ENCODE peak calls at places on chromosomes 11 and 22, in four cellular contexts. S is activated naive CD8-positive, alpha-beta T cell treated with anti-CD3 and anti-CD28 coated beads, Interleukin-2, amount 50 U/mL, for 24 hours; V is activated CD8-positive, alpha-beta memory T cell treated with anti-CD3 and anti-CD28 coated beads, Interleukin-2, amount 50 U/mL, for 48 hours; H is activated naive CD4-positive, alpha-beta T cell. B is an unnamed sample.

GRCh38 chr11:21545701-21546100 is 647.2 kb upstream of the ANO5 start:
- DNase-seq in S (no peak), V (no peak), H (no peak), B (no peak)

GRCh38 chr11:106152013-106152412 is 74.6 kb downstream of the AASDHPPT start:
- DNase-seq in S (no peak), V (no peak), H (no peak), B (no peak)

GRCh38 chr22:42180349-42180842 is 49.8 kb upstream of the CYP2D6 start:
- DNase-seq in S (no peak), V (no peak), H (no peak), B (no peak)

GRCh38 chr11:118076754-118077281 is at the start of gene TMPRSS4:
- DNase-seq in S (no peak), V (no peak), H (no peak), B (no peak)

GRCh38 chr11:66542362-66542761 is 3.5 kb downstream of the ZDHHC24 start:
- DNase-seq in S (no peak), V (no peak), H (no peak), B (no peak)

GRCh38 chr11:298406-299065 is 790 bp downstream of the IFITM5 start:
- DNase-seq in S (no peak), V (no peak), H (no peak), B (no peak)

GRCh38 chr11:57502870-57503269 is 12.6 kb downstream of the SLC43A1 start:
- DNase-seq in S (no peak), V (no peak), H (no peak), B (no peak)

GRCh38 chr11:73177380-73178091 is 35.4 kb upstream of the FCHSD2 start:
- DNase-seq in S (no peak), V (no peak), H (no peak), B (no peak)

GRCh38 chr11:130655308-130655707 is 206.9 kb downstream of the ADAMTS15 start:
- DNase-seq in S (no peak), V (no peak), H (no peak), B (no peak)

GRCh38 chr22:22080270-22080669 is 97.7 kb upstream of the TOP3B start:
- DNase-seq in S (no peak), V (no peak), H (no peak), B (no peak)

GRCh38 chr11:44110231-44110679 is 14.8 kb downstream of the EXT2 start:
- DNase-seq in S (peak), V (peak), H (peak), B (peak)

GRCh38 chr11:8292351-8292750 is 28.7 kb upstream of the LMO1 start:
- DNase-seq in S (no peak), V (peak), H (no peak), B (no peak)

GRCh38 chr11:82085493-82085892 is 648.2 kb downstream of the FAM181B start:
- DNase-seq in S (no peak), V (no peak), H (no peak), B (no peak)

GRCh38 chr22:40728731-40729189 is 49.5 kb downstream of the MCHR1 start:
- DNase-seq in S (peak), V (peak), H (peak), B (no peak)

GRCh38 chr11:62439785-62440602 is 21.2 kb downstream of the SCGB1A1 start:
- DNase-seq in S (no peak), V (no peak), H (no peak), B (no peak)

GRCh38 chr11:64794526-64794925 is 8.5 kb downstream of the MAP4K2 start:
- DNase-seq in S (no peak), V (no peak), H (no peak), B (no peak)

GRCh38 chr11:118295834-118296454 is 8.6 kb upstream of the CD3E start:
- DNase-seq in S (peak), V (no peak), H (no peak), B (no peak)

GRCh38 chr11:3855808-3856491 is 486 bp downstream of the STIM1 start:
- DNase-seq in S (peak), V (peak), H (no peak), B (no peak)

GRCh38 chr11:61164610-61165424 is 3.6 kb upstream of the VPS37C start:
- DNase-seq in S (no peak), V (no peak), H (no peak), B (no peak)

GRCh38 chr11:132874638-132875037 is 657.7 kb downstream of the OPCML start:
- DNase-seq in S (no peak), V (no peak), H (no peak), B (no peak)

GRCh38 chr11:2314525-2315394 is 12.9 kb downstream of the TSPAN32 start:
- DNase-seq in S (no peak), V (peak), H (no peak), B (no peak)

GRCh38 chr11:1574256-1575242 is 2.5 kb upstream of the DUSP8 start:
- DNase-seq in S (peak), V (peak), H (no peak), B (no peak)

GRCh38 chr11:68632802-68633201 is 51.5 kb upstream of the GAL start:
- DNase-seq in S (peak), V (no peak), H (no peak), B (peak)

GRCh38 chr11:104705475-104706195 is 192.6 kb downstream of the CASP12 start:
- DNase-seq in S (peak), V (peak), H (no peak), B (no peak)

GRCh38 chr22:36730176-36730858 is 26.8 kb upstream of the CACNG2 start:
- DNase-seq in S (no peak), V (no peak), H (no peak), B (no peak)

GRCh38 chr11:58567889-58568512 is 7.7 kb downstream of the LPXN start:
- DNase-seq in S (peak), V (peak), H (peak), B (no peak)

GRCh38 chr22:40723396-40723933 is 44.2 kb downstream of the MCHR1 start:
- DNase-seq in S (no peak), V (no peak), H (no peak), B (no peak)

GRCh38 chr11:84607975-84608787 is 1019.0 kb downstream of the DLG2 start:
- DNase-seq in S (no peak), V (no peak), H (no peak), B (no peak)

GRCh38 chr22:17785185-17786184 is 11.2 kb upstream of the BID start:
- DNase-seq in S (peak), V (peak), H (peak), B (no peak)